ENCODE peak calls at places on chromosomes 11 and 22, in eight cellular contexts. One of them, this sample, is unnamed.

GRCh38 chr11:47189100-47189834 is 3.0 kb upstream of the PACSIN3 start:
- DNase-seq in activated naive CD8-positive, alpha-beta T cell treated with anti-CD3 and anti-CD28 coated beads, Interleukin-2, amount 50 U/mL, for 24 hours: no peak
- DNase-seq in HTR-8/SVneo: peak; percentile 62
- DNase-seq in Calu3: no peak
- DNase-seq in HL-60: no peak
- DNase-seq in posterior vena cava: no peak
- DNase-seq in right atrium auricular region: no peak
- DNase-seq in HEK293T: no peak
- DNase-seq in this sample: no peak

GRCh38 chr11:77236901-77237300 is 64.6 kb downstream of the GDPD4 start:
- DNase-seq in activated naive CD8-positive, alpha-beta T cell treated with anti-CD3 and anti-CD28 coated beads, Interleukin-2, amount 50 U/mL, for 24 hours: no peak
- DNase-seq in HTR-8/SVneo: no peak
- DNase-seq in Calu3: no peak
- DNase-seq in HL-60: no peak
- DNase-seq in posterior vena cava: no peak
- DNase-seq in right atrium auricular region: no peak
- DNase-seq in HEK293T: no peak
- DNase-seq in this sample: no peak

GRCh38 chr11:111777094-111778046 is 11.2 kb upstream of the PPP2R1B start:
- DNase-seq in activated naive CD8-positive, alpha-beta T cell treated with anti-CD3 and anti-CD28 coated beads, Interleukin-2, amount 50 U/mL, for 24 hours: no peak
- DNase-seq in HTR-8/SVneo: peak; percentile 87
- DNase-seq in Calu3: peak; percentile 23
- DNase-seq in HL-60: no peak
- DNase-seq in posterior vena cava: no peak
- DNase-seq in right atrium auricular region: no peak
- DNase-seq in HEK293T: peak; percentile 64
- DNase-seq in this sample: peak; percentile 92

GRCh38 chr22:37032535-37033460 is 13.3 kb downstream of the MPST start:
- DNase-seq in activated naive CD8-positive, alpha-beta T cell treated with anti-CD3 and anti-CD28 coated beads, Interleukin-2, amount 50 U/mL, for 24 hours: no peak
- DNase-seq in HTR-8/SVneo: no peak
- DNase-seq in Calu3: peak; percentile 91
- DNase-seq in HL-60: peak; percentile 96
- DNase-seq in posterior vena cava: no peak
- DNase-seq in right atrium auricular region: peak; percentile 68
- DNase-seq in HEK293T: no peak
- DNase-seq in this sample: no peak

GRCh38 chr11:126446581-126446980 is 91.1 kb downstream of the ST3GAL4 start:
- DNase-seq in activated naive CD8-positive, alpha-beta T cell treated with anti-CD3 and anti-CD28 coated beads, Interleukin-2, amount 50 U/mL, for 24 hours: no peak
- DNase-seq in HTR-8/SVneo: no peak
- DNase-seq in Calu3: no peak
- DNase-seq in HL-60: no peak
- DNase-seq in posterior vena cava: no peak
- DNase-seq in right atrium auricular region: no peak
- DNase-seq in HEK293T: no peak
- DNase-seq in this sample: no peak

GRCh38 chr11:111878385-111878765 is 590 bp downstream of the FDXACB1 start:
- DNase-seq in activated naive CD8-positive, alpha-beta T cell treated with anti-CD3 and anti-CD28 coated beads, Interleukin-2, amount 50 U/mL, for 24 hours: no peak
- DNase-seq in HTR-8/SVneo: no peak
- DNase-seq in Calu3: no peak
- DNase-seq in HL-60: peak; percentile 17
- DNase-seq in posterior vena cava: no peak
- DNase-seq in right atrium auricular region: no peak
- DNase-seq in HEK293T: no peak
- DNase-seq in this sample: no peak

GRCh38 chr11:88631497-88631896 is 294.0 kb upstream of the CTSC start:
- DNase-seq in activated naive CD8-positive, alpha-beta T cell treated with anti-CD3 and anti-CD28 coated beads, Interleukin-2, amount 50 U/mL, for 24 hours: no peak
- DNase-seq in HTR-8/SVneo: no peak
- DNase-seq in Calu3: no peak
- DNase-seq in HL-60: no peak
- DNase-seq in posterior vena cava: no peak
- DNase-seq in right atrium auricular region: no peak
- DNase-seq in HEK293T: no peak
- DNase-seq in this sample: no peak

GRCh38 chr11:1560011-1560579 is 12.0 kb downstream of the DUSP8 start:
- DNase-seq in activated naive CD8-positive, alpha-beta T cell treated with anti-CD3 and anti-CD28 coated beads, Interleukin-2, amount 50 U/mL, for 24 hours: no peak
- DNase-seq in HTR-8/SVneo: no peak
- DNase-seq in Calu3: no peak
- DNase-seq in HL-60: no peak
- DNase-seq in posterior vena cava: no peak
- DNase-seq in right atrium auricular region: no peak
- DNase-seq in HEK293T: no peak
- DNase-seq in this sample: no peak

GRCh38 chr11:114039551-114039950 is 20.0 kb upstream of the ZBTB16 start:
- DNase-seq in activated naive CD8-positive, alpha-beta T cell treated with anti-CD3 and anti-CD28 coated beads, Interleukin-2, amount 50 U/mL, for 24 hours: no peak
- DNase-seq in HTR-8/SVneo: no peak
- DNase-seq in Calu3: no peak
- DNase-seq in HL-60: no peak
- DNase-seq in posterior vena cava: no peak
- DNase-seq in right atrium auricular region: no peak
- DNase-seq in HEK293T: no peak
- DNase-seq in this sample: no peak

GRCh38 chr11:17296852-17297559 is 20.5 kb downstream of the NUCB2 start:
- DNase-seq in activated naive CD8-positive, alpha-beta T cell treated with anti-CD3 and anti-CD28 coated beads, Interleukin-2, amount 50 U/mL, for 24 hours: no peak
- DNase-seq in HTR-8/SVneo: no peak
- DNase-seq in Calu3: no peak
- DNase-seq in HL-60: no peak
- DNase-seq in posterior vena cava: no peak
- DNase-seq in right atrium auricular region: no peak
- DNase-seq in HEK293T: no peak
- DNase-seq in this sample: no peak

GRCh38 chr11:60396790-60397189 is 531 bp downstream of the MS4A14 start:
- DNase-seq in activated naive CD8-positive, alpha-beta T cell treated with anti-CD3 and anti-CD28 coated beads, Interleukin-2, amount 50 U/mL, for 24 hours: no peak
- DNase-seq in HTR-8/SVneo: no peak
- DNase-seq in Calu3: no peak
- DNase-seq in HL-60: peak; percentile 16
- DNase-seq in posterior vena cava: no peak
- DNase-seq in right atrium auricular region: no peak
- DNase-seq in HEK293T: no peak
- DNase-seq in this sample: peak; percentile 25

GRCh38 chr11:106379712-106380111 is 302.2 kb downstream of the AASDHPPT start:
- DNase-seq in activated naive CD8-positive, alpha-beta T cell treated with anti-CD3 and anti-CD28 coated beads, Interleukin-2, amount 50 U/mL, for 24 hours: no peak
- DNase-seq in HTR-8/SVneo: no peak
- DNase-seq in Calu3: no peak
- DNase-seq in HL-60: no peak
- DNase-seq in posterior vena cava: no peak
- DNase-seq in right atrium auricular region: no peak
- DNase-seq in HEK293T: no peak
- DNase-seq in this sample: no peak

GRCh38 chr11:8015753-8016239 is 28.7 kb downstream of the EIF3F start:
- DNase-seq in activated naive CD8-positive, alpha-beta T cell treated with anti-CD3 and anti-CD28 coated beads, Interleukin-2, amount 50 U/mL, for 24 hours: no peak
- DNase-seq in HTR-8/SVneo: no peak
- DNase-seq in Calu3: no peak
- DNase-seq in HL-60: no peak
- DNase-seq in posterior vena cava: no peak
- DNase-seq in right atrium auricular region: no peak
- DNase-seq in HEK293T: no peak
- DNase-seq in this sample: no peak

GRCh38 chr11:122984186-122985011 is 2.8 kb upstream of the BSX start:
- DNase-seq in activated naive CD8-positive, alpha-beta T cell treated with anti-CD3 and anti-CD28 coated beads, Interleukin-2, amount 50 U/mL, for 24 hours: no peak
- DNase-seq in HTR-8/SVneo: peak; percentile 51
- DNase-seq in Calu3: peak; percentile 7
- DNase-seq in HL-60: no peak
- DNase-seq in posterior vena cava: no peak
- DNase-seq in right atrium auricular region: no peak
- DNase-seq in HEK293T: no peak
- DNase-seq in this sample: no peak

GRCh38 chr11:27246925-27247324 is 116.1 kb downstream of the CCDC34 start:
- DNase-seq in activated naive CD8-positive, alpha-beta T cell treated with anti-CD3 and anti-CD28 coated beads, Interleukin-2, amount 50 U/mL, for 24 hours: no peak
- DNase-seq in HTR-8/SVneo: no peak
- DNase-seq in Calu3: no peak
- DNase-seq in HL-60: no peak
- DNase-seq in posterior vena cava: no peak
- DNase-seq in right atrium auricular region: no peak
- DNase-seq in HEK293T: no peak
- DNase-seq in this sample: no peak

GRCh38 chr11:45670386-45671135 is 5.1 kb upstream of the CHST1 start:
- DNase-seq in activated naive CD8-positive, alpha-beta T cell treated with anti-CD3 and anti-CD28 coated beads, Interleukin-2, amount 50 U/mL, for 24 hours: no peak
- DNase-seq in HTR-8/SVneo: no peak
- DNase-seq in Calu3: no peak
- DNase-seq in HL-60: no peak
- DNase-seq in posterior vena cava: peak; percentile 58
- DNase-seq in right atrium auricular region: no peak
- DNase-seq in HEK293T: no peak
- DNase-seq in this sample: no peak

GRCh38 chr11:4808476-4808875 is 4.3 kb upstream of the OR52R1 start:
- DNase-seq in activated naive CD8-positive, alpha-beta T cell treated with anti-CD3 and anti-CD28 coated beads, Interleukin-2, amount 50 U/mL, for 24 hours: no peak
- DNase-seq in HTR-8/SVneo: no peak
- DNase-seq in Calu3: no peak
- DNase-seq in HL-60: no peak
- DNase-seq in posterior vena cava: no peak
- DNase-seq in right atrium auricular region: no peak
- DNase-seq in HEK293T: no peak
- DNase-seq in this sample: no peak

GRCh38 chr11:58497951-58498350 is 10.0 kb downstream of the OR5B21 start:
- DNase-seq in activated naive CD8-positive, alpha-beta T cell treated with anti-CD3 and anti-CD28 coated beads, Interleukin-2, amount 50 U/mL, for 24 hours: no peak
- DNase-seq in HTR-8/SVneo: no peak
- DNase-seq in Calu3: no peak
- DNase-seq in HL-60: no peak
- DNase-seq in posterior vena cava: no peak
- DNase-seq in right atrium auricular region: no peak
- DNase-seq in HEK293T: no peak
- DNase-seq in this sample: no peak

GRCh38 chr22:25760294-25760693 is 18.3 kb downstream of the MYO18B start:
- DNase-seq in activated naive CD8-positive, alpha-beta T cell treated with anti-CD3 and anti-CD28 coated beads, Interleukin-2, amount 50 U/mL, for 24 hours: no peak
- DNase-seq in HTR-8/SVneo: no peak
- DNase-seq in Calu3: no peak
- DNase-seq in HL-60: no peak
- DNase-seq in posterior vena cava: no peak
- DNase-seq in right atrium auricular region: no peak
- DNase-seq in HEK293T: no peak
- DNase-seq in this sample: no peak

GRCh38 chr11:7451520-7451919 is 33.8 kb upstream of the OLFML1 start:
- DNase-seq in activated naive CD8-positive, alpha-beta T cell treated with anti-CD3 and anti-CD28 coated beads, Interleukin-2, amount 50 U/mL, for 24 hours: no peak
- DNase-seq in HTR-8/SVneo: no peak
- DNase-seq in Calu3: no peak
- DNase-seq in HL-60: no peak
- DNase-seq in posterior vena cava: no peak
- DNase-seq in right atrium auricular region: no peak
- DNase-seq in HEK293T: no peak
- DNase-seq in this sample: no peak

GRCh38 chr11:67423891-67424613 is 4.2 kb upstream of the RPS6KB2 start:
- DNase-seq in activated naive CD8-positive, alpha-beta T cell treated with anti-CD3 and anti-CD28 coated beads, Interleukin-2, amount 50 U/mL, for 24 hours: no peak
- DNase-seq in HTR-8/SVneo: no peak
- DNase-seq in Calu3: no peak
- DNase-seq in HL-60: no peak
- DNase-seq in posterior vena cava: no peak
- DNase-seq in right atrium auricular region: no peak
- DNase-seq in HEK293T: no peak
- DNase-seq in this sample: no peak

GRCh38 chr11:102225689-102226562 is 91.4 kb upstream of the BIRC3 start:
- DNase-seq in activated naive CD8-positive, alpha-beta T cell treated with anti-CD3 and anti-CD28 coated beads, Interleukin-2, amount 50 U/mL, for 24 hours: no peak
- DNase-seq in HTR-8/SVneo: peak; percentile 66
- DNase-seq in Calu3: peak; percentile 24
- DNase-seq in HL-60: no peak
- DNase-seq in posterior vena cava: no peak
- DNase-seq in right atrium auricular region: no peak
- DNase-seq in HEK293T: no peak
- DNase-seq in this sample: no peak

GRCh38 chr11:16867097-16867496 is 128.7 kb downstream of the C11orf58 start:
- DNase-seq in activated naive CD8-positive, alpha-beta T cell treated with anti-CD3 and anti-CD28 coated beads, Interleukin-2, amount 50 U/mL, for 24 hours: no peak
- DNase-seq in HTR-8/SVneo: no peak
- DNase-seq in Calu3: no peak
- DNase-seq in HL-60: no peak
- DNase-seq in posterior vena cava: no peak
- DNase-seq in right atrium auricular region: no peak
- DNase-seq in HEK293T: no peak
- DNase-seq in this sample: no peak

GRCh38 chr11:27390959-27391326 is 27.9 kb upstream of the CCDC34 start:
- DNase-seq in activated naive CD8-positive, alpha-beta T cell treated with anti-CD3 and anti-CD28 coated beads, Interleukin-2, amount 50 U/mL, for 24 hours: no peak
- DNase-seq in HTR-8/SVneo: no peak
- DNase-seq in Calu3: no peak
- DNase-seq in HL-60: no peak
- DNase-seq in posterior vena cava: no peak
- DNase-seq in right atrium auricular region: no peak
- DNase-seq in HEK293T: no peak
- DNase-seq in this sample: no peak

GRCh38 chr11:112097734-112098528 is 11.3 kb downstream of the SDHD start:
- DNase-seq in activated naive CD8-positive, alpha-beta T cell treated with anti-CD3 and anti-CD28 coated beads, Interleukin-2, amount 50 U/mL, for 24 hours: no peak
- DNase-seq in HTR-8/SVneo: no peak
- DNase-seq in Calu3: no peak
- DNase-seq in HL-60: no peak
- DNase-seq in posterior vena cava: no peak
- DNase-seq in right atrium auricular region: no peak
- DNase-seq in HEK293T: no peak
- DNase-seq in this sample: no peak

GRCh38 chr11:61963282-61964057 is 4.0 kb downstream of the FTH1 start:
- DNase-seq in activated naive CD8-positive, alpha-beta T cell treated with anti-CD3 and anti-CD28 coated beads, Interleukin-2, amount 50 U/mL, for 24 hours: no peak
- DNase-seq in HTR-8/SVneo: no peak
- DNase-seq in Calu3: no peak
- DNase-seq in HL-60: peak; percentile 68
- DNase-seq in posterior vena cava: peak; percentile 73
- DNase-seq in right atrium auricular region: peak; percentile 66
- DNase-seq in HEK293T: no peak
- DNase-seq in this sample: peak; percentile 63

GRCh38 chr11:67627788-67628624 is 1.7 kb downstream of the NUDT8 start:
- DNase-seq in activated naive CD8-positive, alpha-beta T cell treated with anti-CD3 and anti-CD28 coated beads, Interleukin-2, amount 50 U/mL, for 24 hours: no peak
- DNase-seq in HTR-8/SVneo: no peak
- DNase-seq in Calu3: no peak
- DNase-seq in HL-60: no peak
- DNase-seq in posterior vena cava: peak; percentile 76
- DNase-seq in right atrium auricular region: no peak
- DNase-seq in HEK293T: no peak
- DNase-seq in this sample: no peak

GRCh38 chr11:67316882-67317364 is 13.6 kb downstream of the SSH3 start:
- DNase-seq in activated naive CD8-positive, alpha-beta T cell treated with anti-CD3 and anti-CD28 coated beads, Interleukin-2, amount 50 U/mL, for 24 hours: no peak
- DNase-seq in HTR-8/SVneo: no peak
- DNase-seq in Calu3: no peak
- DNase-seq in HL-60: no peak
- DNase-seq in posterior vena cava: no peak
- DNase-seq in right atrium auricular region: peak; percentile 77
- DNase-seq in HEK293T: no peak
- DNase-seq in this sample: no peak

GRCh38 chr11:65366340-65366773 is 11.8 kb downstream of the TIGD3 start:
- DNase-seq in activated naive CD8-positive, alpha-beta T cell treated with anti-CD3 and anti-CD28 coated beads, Interleukin-2, amount 50 U/mL, for 24 hours: no peak
- DNase-seq in HTR-8/SVneo: peak; percentile 89
- DNase-seq in Calu3: peak; percentile 49
- DNase-seq in HL-60: no peak
- DNase-seq in posterior vena cava: no peak
- DNase-seq in right atrium auricular region: no peak
- DNase-seq in HEK293T: peak; percentile 85
- DNase-seq in this sample: peak; percentile 86

GRCh38 chr11:66420671-66421476 is at the start of gene NPAS4:
- DNase-seq in activated naive CD8-positive, alpha-beta T cell treated with anti-CD3 and anti-CD28 coated beads, Interleukin-2, amount 50 U/mL, for 24 hours: no peak
- DNase-seq in HTR-8/SVneo: no peak
- DNase-seq in Calu3: no peak
- DNase-seq in HL-60: no peak
- DNase-seq in posterior vena cava: no peak
- DNase-seq in right atrium auricular region: no peak
- DNase-seq in HEK293T: no peak
- DNase-seq in this sample: peak; percentile 58

GRCh38 chr11:104443387-104443786 is 279.4 kb upstream of the PDGFD start:
- DNase-seq in activated naive CD8-positive, alpha-beta T cell treated with anti-CD3 and anti-CD28 coated beads, Interleukin-2, amount 50 U/mL, for 24 hours: no peak
- DNase-seq in HTR-8/SVneo: no peak
- DNase-seq in Calu3: no peak
- DNase-seq in HL-60: no peak
- DNase-seq in posterior vena cava: no peak
- DNase-seq in right atrium auricular region: no peak
- DNase-seq in HEK293T: no peak
- DNase-seq in this sample: peak; percentile 7

GRCh38 chr11:34855021-34855753 is 61.0 kb downstream of the APIP start:
- DNase-seq in activated naive CD8-positive, alpha-beta T cell treated with anti-CD3 and anti-CD28 coated beads, Interleukin-2, amount 50 U/mL, for 24 hours: no peak
- DNase-seq in HTR-8/SVneo: no peak
- DNase-seq in Calu3: peak; percentile 27
- DNase-seq in HL-60: no peak
- DNase-seq in posterior vena cava: no peak
- DNase-seq in right atrium auricular region: no peak
- DNase-seq in HEK293T: no peak
- DNase-seq in this sample: no peak

GRCh38 chr22:46081831-46082210 is 68.5 kb upstream of the PPARA start:
- DNase-seq in activated naive CD8-positive, alpha-beta T cell treated with anti-CD3 and anti-CD28 coated beads, Interleukin-2, amount 50 U/mL, for 24 hours: no peak
- DNase-seq in HTR-8/SVneo: no peak
- DNase-seq in Calu3: no peak
- DNase-seq in HL-60: no peak
- DNase-seq in posterior vena cava: peak; percentile 78
- DNase-seq in right atrium auricular region: no peak
- DNase-seq in HEK293T: no peak
- DNase-seq in this sample: no peak

GRCh38 chr11:112477152-112477928 is 216.7 kb upstream of the PLET1 start:
- DNase-seq in activated naive CD8-positive, alpha-beta T cell treated with anti-CD3 and anti-CD28 coated beads, Interleukin-2, amount 50 U/mL, for 24 hours: no peak
- DNase-seq in HTR-8/SVneo: no peak
- DNase-seq in Calu3: no peak
- DNase-seq in HL-60: no peak
- DNase-seq in posterior vena cava: no peak
- DNase-seq in right atrium auricular region: no peak
- DNase-seq in HEK293T: no peak
- DNase-seq in this sample: no peak

This sample was measured in Ammon's horn.